ENCODE peak calls at places on chromosomes 3 and 15, in seven cellular contexts. G is suprapubic skin, A is right lobe of liver, Q is GM23338, Z is prostate gland, D is testis, R is IMR-90. F is an unnamed sample.
A peak's percentile ranks its signal among the peaks of the same experiment; 100 is the strongest.

GRCh38 chr15:98134875-98135274 is 174.4 kb downstream of the ARRDC4 start:
- DNase-seq in Q (no peak), A (no peak), R (no peak), Z (no peak), G (no peak), D (no peak), F (no peak)

GRCh38 chr3:154194869-154195268 is 73.7 kb downstream of the ARHGEF26 start:
- DNase-seq in R (peak; percentile 7), A (no peak), Q (no peak), Z (no peak), G (no peak), D (no peak), F (no peak)

GRCh38 chr3:99686955-99687612 is 48.7 kb downstream of the COL8A1 start:
- DNase-seq in R (peak; percentile 74), A (no peak), G (no peak), Q (peak; percentile 76), D (peak; percentile 77), Z (peak; percentile 19), F (peak; percentile 69)

GRCh38 chr15:89363133-89363532 is 28.5 kb upstream of the POLG start:
- DNase-seq in G (no peak), D (no peak), A (no peak), Z (no peak), Q (no peak), R (no peak), F (no peak)

GRCh38 chr3:31960793-31961431 is 20.1 kb downstream of the OSBPL10 start:
- DNase-seq in Q (peak; percentile 65), R (peak; percentile 65), G (no peak), Z (no peak), A (no peak), D (no peak), F (peak; percentile 38)

GRCh38 chr3:36635731-36636130 is 128.6 kb downstream of the DCLK3 start:
- DNase-seq in D (no peak), Z (no peak), Q (no peak), G (no peak), A (no peak), R (peak; percentile 26), F (no peak)

GRCh38 chr3:193556841-193557240 is 2.1 kb upstream of the ATP13A4 start:
- DNase-seq in A (no peak), D (no peak), Z (no peak), Q (no peak), R (no peak), G (no peak), F (no peak)

GRCh38 chr15:50119063-50119700 is at the start of gene ATP8B4:
- DNase-seq in G (no peak), Q (peak; percentile 51), D (no peak), A (no peak), R (no peak), Z (no peak), F (no peak)

GRCh38 chr3:89098964-89099585 is 8.3 kb upstream of the EPHA3 start:
- DNase-seq in A (no peak), Q (peak; percentile 79), D (peak; percentile 59), G (peak; percentile 58), R (peak; percentile 56), Z (no peak), F (peak; percentile 47)

GRCh38 chr3:47578119-47578630 is 490 bp downstream of the CSPG5 start:
- DNase-seq in R (no peak), Q (peak; percentile 56), Z (no peak), G (no peak), D (peak; percentile 35), A (peak; percentile 58), F (peak; percentile 13)

GRCh38 chr3:186425788-186426730 is 64.0 kb upstream of the DGKG start:
- DNase-seq in Q (peak; percentile 68), R (peak; percentile 75), A (no peak), D (no peak), G (no peak), Z (no peak), F (no peak)

GRCh38 chr3:8559351-8559750 is 57.7 kb downstream of the LMCD1 start:
- DNase-seq in Z (no peak), Q (no peak), D (no peak), A (no peak), G (no peak), R (no peak), F (no peak)
- TF ChIP-seq CTCF in Z (no peak), Q (no peak), D (no peak), A (no peak), G (no peak), R (no peak), F (no peak)

GRCh38 chr3:11634974-11635612 is 8.6 kb downstream of the VGLL4 start:
- DNase-seq in Z (no peak), Q (no peak), R (no peak), D (no peak), G (no peak), A (no peak), F (no peak)
- H3K4me1 ChIP-seq in Z (peaks cover 13% of the 10 kb centered on the region), Q (peaks cover 51% of the 10 kb centered on the region), R (peaks cover 46% of the 10 kb centered on the region), D (peaks cover 83% of the 10 kb centered on the region), G (peaks cover 83% of the 10 kb centered on the region), A (no peaks in the 10 kb centered on the region), F (peaks cover 89% of the 10 kb centered on the region)

GRCh38 chr15:83973816-83974215 is 261.8 kb upstream of the GOLGA6L4 start:
- DNase-seq in R (peak; percentile 4), Z (no peak), Q (peak; percentile 33), G (no peak), A (no peak), D (no peak), F (no peak)
- TF ChIP-seq CTCF in R (peak; percentile 7), Z (no peak), Q (peak; percentile 64), G (no peak), A (peak; percentile 57), D (peak; percentile 14), F (no peak)

GRCh38 chr15:58962136-58962535 is 25.3 kb upstream of the RNF111 start:
- DNase-seq in Q (no peak), Z (no peak), A (no peak), D (no peak), G (no peak), R (no peak), F (no peak)
- H3K4me1 ChIP-seq in Q (no peaks in the 10 kb centered on the region), Z (no peaks in the 10 kb centered on the region), A (no peaks in the 10 kb centered on the region), D (no peaks in the 10 kb centered on the region), G (no peaks in the 10 kb centered on the region), R (no peaks in the 10 kb centered on the region), F (no peaks in the 10 kb centered on the region)

DNA sequence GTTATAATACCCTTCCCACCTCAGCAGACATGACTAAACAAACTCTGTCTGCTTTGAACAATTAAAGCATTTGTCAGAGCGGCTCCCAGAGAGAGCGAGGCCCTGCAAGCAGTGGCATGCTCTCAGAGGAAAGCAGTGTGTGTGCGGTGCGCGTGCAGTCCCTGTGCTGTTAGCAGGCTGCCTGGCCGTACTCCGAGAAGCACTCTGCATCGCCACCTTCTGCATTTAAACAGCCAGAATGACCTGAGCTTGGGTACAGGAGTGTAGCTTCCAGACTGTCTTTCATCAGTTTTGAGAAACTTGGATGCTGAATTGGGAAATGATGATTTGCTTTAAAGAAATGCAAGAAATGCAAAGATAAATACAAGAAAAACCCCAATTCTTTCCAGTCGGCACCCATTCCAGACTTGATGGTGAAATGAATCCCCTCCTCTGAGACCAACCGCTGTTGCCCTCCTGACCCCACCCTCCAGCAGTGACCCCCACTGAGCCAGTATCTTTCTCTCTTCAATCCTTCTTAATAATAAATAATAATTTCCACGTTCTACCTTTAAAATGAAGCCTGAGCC is 113.5 kb downstream of the VGLL4 start:
- DNase-seq in A (no peak), Q (no peak), Z (peak; percentile 80), D (peak; percentile 66), G (peak; percentile 44), R (peak; percentile 98), F (peak; percentile 89)
- TF ChIP-seq CTCF in A (no peak), Q (peak; percentile 32), Z (no peak), D (no peak), G (no peak), R (peak; percentile 42), F (no peak)

GRCh38 chr3:184562146-184562861 is 719 bp downstream of the EPHB3 start:
- DNase-seq in D (no peak), Q (no peak), G (no peak), R (no peak), Z (no peak), A (no peak), F (no peak)

GRCh38 chr3:184563941-184564684 is 2.5 kb downstream of the EPHB3 start:
- DNase-seq in Z (no peak), R (no peak), D (no peak), Q (no peak), A (no peak), G (no peak), F (no peak)

GRCh38 chr3:184562875-184563568 is 1.4 kb downstream of the EPHB3 start:
- DNase-seq in Q (no peak), A (no peak), Z (peak; percentile 52), R (peak; percentile 22), D (peak; percentile 46), G (no peak), F (no peak)

GRCh38 chr3:184564685-184565385 is 3.2 kb downstream of the EPHB3 start:
- DNase-seq in G (no peak), D (no peak), A (no peak), Z (no peak), Q (no peak), R (no peak), F (no peak)

GRCh38 chr3:184563569-184563925 is 2.0 kb downstream of the EPHB3 start:
- DNase-seq in D (no peak), A (no peak), Q (no peak), G (no peak), R (no peak), Z (no peak), F (no peak)
- H3K4me1 ChIP-seq in D (peaks cover 26% of the 10 kb centered on the region), A (no peaks in the 10 kb centered on the region), Q (peaks cover 53% of the 10 kb centered on the region), G (peaks cover 68% of the 10 kb centered on the region), R (peaks cover 42% of the 10 kb centered on the region), Z (peaks cover 40% of the 10 kb centered on the region), F (peaks cover 42% of the 10 kb centered on the region)

GRCh38 chr3:59143447-59143846 is 93.6 kb upstream of the CFAP20DC start:
- DNase-seq in Q (peak; percentile 48), G (no peak), D (no peak), A (no peak), Z (no peak), R (no peak), F (no peak)
- TF ChIP-seq CTCF in Q (peak; percentile 48), G (no peak), D (no peak), A (no peak), Z (no peak), R (no peak), F (no peak)

GRCh38 chr3:58028902-58029301 is 20.7 kb downstream of the FLNB start:
- DNase-seq in A (no peak), Q (no peak), Z (no peak), R (no peak), G (no peak), D (no peak), F (no peak)
- H3K4me1 ChIP-seq in A (no peaks in the 10 kb centered on the region), Q (peaks cover 68% of the 10 kb centered on the region), Z (peaks cover 16% of the 10 kb centered on the region), R (peaks cover 24% of the 10 kb centered on the region), G (peaks cover 30% of the 10 kb centered on the region), D (peaks cover 11% of the 10 kb centered on the region), F (peaks cover 69% of the 10 kb centered on the region)

GRCh38 chr3:142124243-142124642 is 25.1 kb downstream of the TFDP2 start:
- DNase-seq in Q (no peak), A (no peak), R (no peak), Z (no peak), D (no peak), G (no peak), F (no peak)

GRCh38 chr3:142134799-142135325 is 14.5 kb downstream of the TFDP2 start:
- DNase-seq in R (no peak), G (no peak), A (no peak), Z (no peak), Q (no peak), D (no peak), F (no peak)

GRCh38 chr3:142127941-142128658 is 21.2 kb downstream of the TFDP2 start:
- DNase-seq in A (no peak), Q (peak; percentile 27), D (no peak), G (no peak), Z (no peak), R (no peak), F (no peak)

GRCh38 chr3:142129516-142130171 is 19.7 kb downstream of the TFDP2 start:
- DNase-seq in D (no peak), R (no peak), G (no peak), Q (no peak), Z (no peak), A (no peak), F (no peak)
- TF ChIP-seq CTCF in D (no peak), R (peak; percentile 25), G (no peak), Q (no peak), Z (no peak), A (peak; percentile 6), F (no peak)

F was measured in thyroid gland.